ENCODE peak calls at places on chromosomes 4 and X, in nine cellular contexts. One of them, this sample, is unnamed. For H3K4me1, the result is how much of the 10 kb centered on the place peaks cover.

GRCh38 chrX:72079607-72080006 is 52.1 kb downstream of the RTL5 start:
- DNase-seq in Peyer's patch: no peak
- DNase-seq in esophagus squamous epithelium: no peak
- DNase-seq in naive thymus-derived CD4-positive, alpha-beta T cell: no peak
- DNase-seq in heart left ventricle: peak
- DNase-seq in hepatocyte: no peak
- DNase-seq in CD8-positive, alpha-beta T cell: no peak
- DNase-seq in A673: no peak
- DNase-seq in neural progenitor cell: peak
- DNase-seq in this sample: peak

GRCh38 chr4:44446801-44447562 is 1.6 kb downstream of the KCTD8 start:
- DNase-seq in neural progenitor cell: peak
- DNase-seq in naive thymus-derived CD4-positive, alpha-beta T cell: no peak
- DNase-seq in A673: no peak
- DNase-seq in heart left ventricle: peak
- DNase-seq in CD8-positive, alpha-beta T cell: no peak
- DNase-seq in Peyer's patch: no peak
- DNase-seq in hepatocyte: peak
- DNase-seq in esophagus squamous epithelium: no peak
- DNase-seq in this sample: no peak

GRCh38 chrX:118901991-118902390 is 72.4 kb upstream of the LONRF3 start:
- DNase-seq in neural progenitor cell: no peak
- DNase-seq in CD8-positive, alpha-beta T cell: no peak
- DNase-seq in hepatocyte: no peak
- DNase-seq in esophagus squamous epithelium: no peak
- DNase-seq in A673: no peak
- DNase-seq in naive thymus-derived CD4-positive, alpha-beta T cell: no peak
- DNase-seq in Peyer's patch: no peak
- DNase-seq in heart left ventricle: no peak
- DNase-seq in this sample: no peak

GRCh38 chr4:186820371-186820990 is 96.8 kb upstream of the FAT1 start:
- DNase-seq in esophagus squamous epithelium: no peak
- DNase-seq in CD8-positive, alpha-beta T cell: no peak
- DNase-seq in hepatocyte: peak
- DNase-seq in A673: peak
- DNase-seq in heart left ventricle: peak
- DNase-seq in Peyer's patch: peak
- DNase-seq in neural progenitor cell: peak
- DNase-seq in naive thymus-derived CD4-positive, alpha-beta T cell: no peak
- DNase-seq in this sample: peak

GRCh38 chr4:37073226-37073840 is 171.2 kb upstream of the NWD2 start:
- DNase-seq in heart left ventricle: no peak
- DNase-seq in esophagus squamous epithelium: no peak
- DNase-seq in A673: peak
- DNase-seq in Peyer's patch: no peak
- DNase-seq in neural progenitor cell: no peak
- DNase-seq in CD8-positive, alpha-beta T cell: no peak
- DNase-seq in naive thymus-derived CD4-positive, alpha-beta T cell: no peak
- DNase-seq in hepatocyte: no peak
- DNase-seq in this sample: no peak

GRCh38 chr4:95267081-95267480 is 281.7 kb downstream of the UNC5C start:
- DNase-seq in heart left ventricle: no peak
- DNase-seq in neural progenitor cell: no peak
- DNase-seq in CD8-positive, alpha-beta T cell: no peak
- DNase-seq in naive thymus-derived CD4-positive, alpha-beta T cell: no peak
- DNase-seq in A673: no peak
- DNase-seq in Peyer's patch: no peak
- DNase-seq in esophagus squamous epithelium: no peak
- DNase-seq in hepatocyte: no peak
- DNase-seq in this sample: no peak

GRCh38 chrX:15165832-15166231 is 104.1 kb downstream of the ASB9 start:
- DNase-seq in Peyer's patch: no peak
- DNase-seq in esophagus squamous epithelium: no peak
- DNase-seq in neural progenitor cell: no peak
- DNase-seq in naive thymus-derived CD4-positive, alpha-beta T cell: no peak
- DNase-seq in heart left ventricle: no peak
- DNase-seq in CD8-positive, alpha-beta T cell: no peak
- DNase-seq in A673: no peak
- DNase-seq in hepatocyte: no peak
- DNase-seq in this sample: no peak

GRCh38 chrX:130347336-130347735 is 7.6 kb downstream of the SLC25A14 start:
- DNase-seq in A673: no peak
- DNase-seq in neural progenitor cell: no peak
- DNase-seq in hepatocyte: no peak
- DNase-seq in esophagus squamous epithelium: no peak
- DNase-seq in heart left ventricle: no peak
- DNase-seq in Peyer's patch: no peak
- DNase-seq in naive thymus-derived CD4-positive, alpha-beta T cell: no peak
- DNase-seq in CD8-positive, alpha-beta T cell: no peak
- DNase-seq in this sample: no peak

GRCh38 chr4:183264614-183265013 is 55.5 kb downstream of the CLDN22 start:
- DNase-seq in heart left ventricle: no peak
- DNase-seq in CD8-positive, alpha-beta T cell: no peak
- DNase-seq in naive thymus-derived CD4-positive, alpha-beta T cell: no peak
- DNase-seq in hepatocyte: no peak
- DNase-seq in esophagus squamous epithelium: no peak
- DNase-seq in neural progenitor cell: no peak
- DNase-seq in Peyer's patch: no peak
- DNase-seq in A673: no peak
- DNase-seq in this sample: no peak

GRCh38 chrX:132909643-132910042 is 48.8 kb downstream of the HS6ST2 start:
- DNase-seq in naive thymus-derived CD4-positive, alpha-beta T cell: no peak
- DNase-seq in CD8-positive, alpha-beta T cell: no peak
- DNase-seq in heart left ventricle: no peak
- DNase-seq in hepatocyte: no peak
- DNase-seq in A673: no peak
- DNase-seq in Peyer's patch: no peak
- DNase-seq in neural progenitor cell: no peak
- DNase-seq in esophagus squamous epithelium: no peak
- DNase-seq in this sample: no peak

GRCh38 chr4:110163327-110164070 is 34.9 kb downstream of the ELOVL6 start:
- DNase-seq in naive thymus-derived CD4-positive, alpha-beta T cell: no peak
- DNase-seq in esophagus squamous epithelium: no peak
- DNase-seq in CD8-positive, alpha-beta T cell: no peak
- DNase-seq in Peyer's patch: no peak
- DNase-seq in A673: no peak
- DNase-seq in neural progenitor cell: no peak
- DNase-seq in hepatocyte: no peak
- DNase-seq in heart left ventricle: no peak
- DNase-seq in this sample: no peak

GRCh38 chrX:154419688-154420401 is 8.5 kb downstream of the TAFAZZIN start:
- DNase-seq in hepatocyte: no peak
- DNase-seq in neural progenitor cell: no peak
- DNase-seq in heart left ventricle: no peak
- DNase-seq in A673: no peak
- DNase-seq in CD8-positive, alpha-beta T cell: no peak
- DNase-seq in naive thymus-derived CD4-positive, alpha-beta T cell: no peak
- DNase-seq in Peyer's patch: no peak
- DNase-seq in esophagus squamous epithelium: no peak
- DNase-seq in this sample: peak

GRCh38 chr4:18593297-18594002 is 571.9 kb upstream of the LCORL start:
- DNase-seq in Peyer's patch: no peak
- DNase-seq in A673: peak
- DNase-seq in CD8-positive, alpha-beta T cell: peak
- DNase-seq in hepatocyte: peak
- DNase-seq in esophagus squamous epithelium: no peak
- DNase-seq in heart left ventricle: no peak
- DNase-seq in neural progenitor cell: peak
- DNase-seq in naive thymus-derived CD4-positive, alpha-beta T cell: peak
- DNase-seq in this sample: no peak

GRCh38 chrX:31589503-31589902 is 517.7 kb upstream of the FTHL17 start:
- DNase-seq in Peyer's patch: no peak
- DNase-seq in A673: no peak
- DNase-seq in heart left ventricle: no peak
- DNase-seq in neural progenitor cell: no peak
- DNase-seq in CD8-positive, alpha-beta T cell: no peak
- DNase-seq in hepatocyte: no peak
- DNase-seq in naive thymus-derived CD4-positive, alpha-beta T cell: no peak
- DNase-seq in esophagus squamous epithelium: no peak
- DNase-seq in this sample: no peak

GRCh38 chr4:108881190-108881589 is 118.3 kb upstream of the ETNPPL start:
- DNase-seq in heart left ventricle: no peak
- DNase-seq in neural progenitor cell: peak
- DNase-seq in A673: peak
- DNase-seq in Peyer's patch: no peak
- DNase-seq in CD8-positive, alpha-beta T cell: no peak
- DNase-seq in naive thymus-derived CD4-positive, alpha-beta T cell: no peak
- DNase-seq in esophagus squamous epithelium: no peak
- DNase-seq in hepatocyte: no peak
- DNase-seq in this sample: no peak

GRCh38 chr4:90943311-90943710 is 816.1 kb downstream of the CCSER1 start:
- DNase-seq in neural progenitor cell: no peak
- DNase-seq in CD8-positive, alpha-beta T cell: no peak
- DNase-seq in naive thymus-derived CD4-positive, alpha-beta T cell: no peak
- DNase-seq in Peyer's patch: no peak
- DNase-seq in A673: no peak
- DNase-seq in hepatocyte: no peak
- DNase-seq in heart left ventricle: no peak
- DNase-seq in esophagus squamous epithelium: no peak
- DNase-seq in this sample: no peak

DNA sequence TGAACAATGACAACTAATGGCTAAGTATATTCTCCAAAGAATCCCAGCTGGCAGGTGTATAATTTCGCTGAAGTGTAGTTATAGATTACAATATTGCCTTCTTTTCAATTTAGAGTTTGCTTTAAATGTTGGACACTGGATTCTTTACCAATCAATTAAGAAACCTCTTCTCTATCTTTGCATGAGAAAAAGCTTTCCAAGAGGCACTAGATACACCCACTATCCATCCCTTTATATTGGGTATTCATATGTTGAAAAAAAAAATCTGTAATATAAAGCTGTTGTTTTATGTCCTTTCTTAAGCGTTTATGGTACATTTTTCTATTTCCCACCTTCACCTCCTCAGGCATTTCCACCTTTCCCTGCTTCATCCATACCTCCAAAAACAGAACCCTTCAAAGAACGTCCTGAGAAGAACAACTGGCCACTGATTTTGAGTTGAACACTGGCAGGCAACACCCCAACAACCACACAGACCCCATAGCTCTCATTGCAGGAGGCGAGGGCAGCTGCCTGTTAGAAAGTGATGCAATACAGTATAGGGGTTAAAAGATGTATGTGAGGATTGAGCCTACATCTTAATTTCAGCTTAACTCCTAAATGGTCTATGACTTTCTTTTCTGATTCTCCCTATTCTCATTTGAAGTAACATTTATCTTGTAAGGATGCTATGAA is 11.8 kb downstream of the ADH6 start:
- DNase-seq in CD8-positive, alpha-beta T cell: no peak
- DNase-seq in heart left ventricle: no peak
- DNase-seq in Peyer's patch: no peak
- DNase-seq in naive thymus-derived CD4-positive, alpha-beta T cell: no peak
- DNase-seq in hepatocyte: no peak
- DNase-seq in neural progenitor cell: no peak
- DNase-seq in esophagus squamous epithelium: no peak
- DNase-seq in A673: no peak
- DNase-seq in this sample: no peak
- H3K4me1 ChIP-seq in CD8-positive, alpha-beta T cell: under half
- H3K4me1 ChIP-seq in heart left ventricle: under half
- H3K4me1 ChIP-seq in Peyer's patch: under half
- H3K4me1 ChIP-seq in naive thymus-derived CD4-positive, alpha-beta T cell: under half
- H3K4me1 ChIP-seq in hepatocyte: under half
- H3K4me1 ChIP-seq in neural progenitor cell: under half
- H3K4me1 ChIP-seq in esophagus squamous epithelium: under half
- H3K4me1 ChIP-seq in A673: under half
- H3K4me1 ChIP-seq in this sample: under half

GRCh38 chr4:40848981-40849380 is 99.2 kb downstream of the NSUN7 start:
- DNase-seq in heart left ventricle: no peak
- DNase-seq in naive thymus-derived CD4-positive, alpha-beta T cell: no peak
- DNase-seq in hepatocyte: no peak
- DNase-seq in A673: no peak
- DNase-seq in esophagus squamous epithelium: no peak
- DNase-seq in neural progenitor cell: no peak
- DNase-seq in CD8-positive, alpha-beta T cell: no peak
- DNase-seq in Peyer's patch: no peak
- DNase-seq in this sample: no peak

GRCh38 chr4:40844261-40844660 is 94.5 kb downstream of the NSUN7 start:
- DNase-seq in A673: no peak
- DNase-seq in CD8-positive, alpha-beta T cell: no peak
- DNase-seq in heart left ventricle: no peak
- DNase-seq in esophagus squamous epithelium: no peak
- DNase-seq in naive thymus-derived CD4-positive, alpha-beta T cell: no peak
- DNase-seq in Peyer's patch: no peak
- DNase-seq in neural progenitor cell: no peak
- DNase-seq in hepatocyte: no peak
- DNase-seq in this sample: no peak

GRCh38 chr4:40845136-40845910 is 95.6 kb downstream of the NSUN7 start:
- DNase-seq in CD8-positive, alpha-beta T cell: no peak
- DNase-seq in Peyer's patch: no peak
- DNase-seq in neural progenitor cell: no peak
- DNase-seq in naive thymus-derived CD4-positive, alpha-beta T cell: no peak
- DNase-seq in heart left ventricle: no peak
- DNase-seq in hepatocyte: no peak
- DNase-seq in esophagus squamous epithelium: no peak
- DNase-seq in A673: no peak
- DNase-seq in this sample: no peak

GRCh38 chr4:40848251-40848650 is 98.5 kb downstream of the NSUN7 start:
- DNase-seq in heart left ventricle: no peak
- DNase-seq in esophagus squamous epithelium: no peak
- DNase-seq in naive thymus-derived CD4-positive, alpha-beta T cell: no peak
- DNase-seq in Peyer's patch: no peak
- DNase-seq in hepatocyte: no peak
- DNase-seq in CD8-positive, alpha-beta T cell: no peak
- DNase-seq in neural progenitor cell: peak
- DNase-seq in A673: no peak
- DNase-seq in this sample: no peak

GRCh38 chr4:40846556-40846955 is 96.8 kb downstream of the NSUN7 start:
- DNase-seq in esophagus squamous epithelium: no peak
- DNase-seq in CD8-positive, alpha-beta T cell: no peak
- DNase-seq in neural progenitor cell: no peak
- DNase-seq in A673: no peak
- DNase-seq in heart left ventricle: no peak
- DNase-seq in naive thymus-derived CD4-positive, alpha-beta T cell: no peak
- DNase-seq in Peyer's patch: no peak
- DNase-seq in hepatocyte: no peak
- DNase-seq in this sample: no peak
- H3K4me1 ChIP-seq in esophagus squamous epithelium: under half
- H3K4me1 ChIP-seq in CD8-positive, alpha-beta T cell: under half
- H3K4me1 ChIP-seq in neural progenitor cell: under half
- H3K4me1 ChIP-seq in A673: under half
- H3K4me1 ChIP-seq in heart left ventricle: under half
- H3K4me1 ChIP-seq in naive thymus-derived CD4-positive, alpha-beta T cell: under half
- H3K4me1 ChIP-seq in Peyer's patch: under half
- H3K4me1 ChIP-seq in hepatocyte: under half
- H3K4me1 ChIP-seq in this sample: under half

GRCh38 chr4:15400911-15401671 is 26.7 kb upstream of the C1QTNF7 start:
- DNase-seq in CD8-positive, alpha-beta T cell: no peak
- DNase-seq in esophagus squamous epithelium: no peak
- DNase-seq in naive thymus-derived CD4-positive, alpha-beta T cell: peak
- DNase-seq in Peyer's patch: no peak
- DNase-seq in heart left ventricle: peak
- DNase-seq in neural progenitor cell: no peak
- DNase-seq in A673: peak
- DNase-seq in hepatocyte: peak
- DNase-seq in this sample: peak
- H3K4me1 ChIP-seq in CD8-positive, alpha-beta T cell: under half
- H3K4me1 ChIP-seq in esophagus squamous epithelium: under half
- H3K4me1 ChIP-seq in naive thymus-derived CD4-positive, alpha-beta T cell: under half
- H3K4me1 ChIP-seq in Peyer's patch: under half
- H3K4me1 ChIP-seq in heart left ventricle: under half
- H3K4me1 ChIP-seq in neural progenitor cell: under half
- H3K4me1 ChIP-seq in A673: half or more
- H3K4me1 ChIP-seq in hepatocyte: under half
- H3K4me1 ChIP-seq in this sample: under half

GRCh38 chr4:48139688-48140087 is 5.6 kb upstream of the TXK start:
- DNase-seq in Peyer's patch: no peak
- DNase-seq in hepatocyte: no peak
- DNase-seq in A673: no peak
- DNase-seq in CD8-positive, alpha-beta T cell: no peak
- DNase-seq in heart left ventricle: no peak
- DNase-seq in esophagus squamous epithelium: no peak
- DNase-seq in neural progenitor cell: no peak
- DNase-seq in naive thymus-derived CD4-positive, alpha-beta T cell: peak
- DNase-seq in this sample: no peak
- H3K4me1 ChIP-seq in Peyer's patch: under half
- H3K4me1 ChIP-seq in hepatocyte: under half
- H3K4me1 ChIP-seq in A673: under half
- H3K4me1 ChIP-seq in CD8-positive, alpha-beta T cell: half or more
- H3K4me1 ChIP-seq in heart left ventricle: under half
- H3K4me1 ChIP-seq in esophagus squamous epithelium: under half
- H3K4me1 ChIP-seq in neural progenitor cell: under half
- H3K4me1 ChIP-seq in naive thymus-derived CD4-positive, alpha-beta T cell: half or more
- H3K4me1 ChIP-seq in this sample: under half